ENCODE peak calls at places on chromosomes 12 and 14, in seven cellular contexts. X, E, W, C, P, Q and V are unnamed samples.

GRCh38 chr14:61406198-61406597 is 84.8 kb downstream of the PRKCH start:
- DNase-seq in X (no peak), P (no peak), W (no peak), Q (no peak), C (no peak), E (no peak), V (no peak)

GRCh38 chr14:22497671-22498093 is 91.3 kb downstream of the DAD1 start:
- DNase-seq in P (no peak), C (no peak), Q (no peak), W (peak; percentile 58), E (no peak), X (no peak), V (no peak)

GRCh38 chr12:53990311-53991076 is 5.5 kb downstream of the HOXC10 start:
- DNase-seq in C (no peak), W (no peak), E (no peak), X (no peak), P (no peak), Q (no peak), V (no peak)

GRCh38 chr12:68530965-68531364 is 79.7 kb upstream of the RAP1B start:
- DNase-seq in E (no peak), Q (no peak), X (peak; percentile 77), C (peak; percentile 89), W (no peak), P (no peak), V (no peak)

GRCh38 chr12:105107497-105108371 is at the start of gene WASHC4:
- DNase-seq in Q (peak; percentile 95), C (peak; percentile 94), P (peak; percentile 79), X (peak; percentile 91), E (peak; percentile 89), W (peak; percentile 77), V (peak; percentile 93)

GRCh38 chr14:87233806-87234384 is 759.1 kb downstream of the GALC start:
- DNase-seq in C (no peak), X (no peak), E (no peak), P (no peak), Q (no peak), W (peak; percentile 69), V (no peak)

GRCh38 chr14:99815696-99816095 is 22.5 kb downstream of the EML1 start:
- DNase-seq in C (no peak), W (no peak), P (no peak), X (no peak), E (no peak), Q (no peak), V (no peak)

GRCh38 chr12:49929581-49929980 is 21.0 kb upstream of the AQP2 start:
- DNase-seq in W (no peak), C (no peak), X (no peak), P (no peak), Q (no peak), E (no peak), V (no peak)

GRCh38 chr12:100576311-100577036 is 3.0 kb downstream of the GAS2L3 start:
- DNase-seq in X (peak; percentile 93), P (no peak), E (no peak), W (peak; percentile 89), C (peak; percentile 88), Q (no peak), V (peak; percentile 96)

GRCh38 chr14:52363969-52364368 is 49.9 kb downstream of the PTGER2 start:
- DNase-seq in X (no peak), W (no peak), P (no peak), E (no peak), C (no peak), Q (no peak), V (no peak)

GRCh38 chr12:49340095-49340870 is 3.3 kb upstream of the C1QL4 start:
- DNase-seq in W (no peak), Q (no peak), E (no peak), P (no peak), X (no peak), C (no peak), V (no peak)

GRCh38 chr12:107973950-107974349 is 155.1 kb upstream of the WSCD2 start:
- DNase-seq in Q (no peak), P (no peak), W (no peak), E (no peak), C (no peak), X (no peak), V (no peak)

GRCh38 chr12:121060149-121061001 is 21.3 kb upstream of the OASL start:
- DNase-seq in X (peak; percentile 66), Q (no peak), W (peak; percentile 35), E (peak; percentile 45), P (no peak), C (peak; percentile 78), V (peak; percentile 84)

GRCh38 chr14:22520235-22520634 is 68.8 kb downstream of the DAD1 start:
- DNase-seq in W (peak; percentile 81), Q (no peak), X (peak; percentile 87), C (peak; percentile 70), P (no peak), E (no peak), V (peak; percentile 26)

GRCh38 chr14:65356327-65356836 is 56.1 kb upstream of the FUT8 start:
- DNase-seq in X (peak; percentile 61), Q (no peak), C (peak; percentile 51), P (no peak), E (no peak), W (peak; percentile 99), V (peak; percentile 99)

GRCh38 chr12:93025145-93026103 is 96.3 kb upstream of the EEA1 start:
- DNase-seq in C (peak; percentile 79), Q (no peak), X (peak; percentile 82), E (no peak), P (no peak), W (peak; percentile 74), V (peak; percentile 59)

GRCh38 chr14:54564799-54565235 is 2.1 kb upstream of the SAMD4A start:
- DNase-seq in C (peak; percentile 72), W (peak; percentile 66), Q (no peak), P (no peak), X (peak; percentile 87), E (no peak), V (peak; percentile 80)

GRCh38 chr12:45421736-45422135 is 205.8 kb downstream of the ANO6 start:
- DNase-seq in W (no peak), X (no peak), E (no peak), C (no peak), P (no peak), Q (no peak), V (no peak)

GRCh38 chr14:60710506-60710905 is 13.6 kb downstream of the SIX4 start:
- DNase-seq in W (no peak), E (no peak), Q (no peak), C (no peak), X (no peak), P (no peak), V (no peak)

GRCh38 chr14:31530136-31530535 is 31.1 kb upstream of the NUBPL start:
- DNase-seq in Q (no peak), W (no peak), X (peak; percentile 38), E (no peak), C (no peak), P (no peak), V (peak; percentile 34)

GRCh38 chr12:124046206-124046740 is 73.3 kb downstream of the ZNF664 start:
- DNase-seq in X (no peak), W (peak; percentile 85), C (no peak), P (no peak), E (no peak), Q (no peak), V (no peak)

GRCh38 chr12:10392394-10392930 is 2.6 kb upstream of the KLRK1 start:
- DNase-seq in E (no peak), Q (no peak), P (no peak), W (peak; percentile 94), X (peak; percentile 99), C (no peak), V (peak; percentile 84)

GRCh38 chr12:89657090-89657489 is 51.5 kb downstream of the ATP2B1 start:
- DNase-seq in X (no peak), W (no peak), Q (no peak), P (no peak), C (no peak), E (no peak), V (no peak)

GRCh38 chr12:89384050-89384749 is 31.9 kb upstream of the DUSP6 start:
- DNase-seq in Q (peak; percentile 57), C (peak; percentile 55), X (peak; percentile 94), E (no peak), P (no peak), W (peak; percentile 81), V (peak; percentile 70)

GRCh38 chr12:76259660-76260389 is 88.4 kb downstream of the BBS10 start:
- DNase-seq in W (peak; percentile 96), X (peak; percentile 95), P (no peak), Q (no peak), C (peak; percentile 93), E (no peak), V (peak; percentile 92)

GRCh38 chr14:92603309-92604257 is 90.0 kb downstream of the RIN3 start:
- DNase-seq in W (peak; percentile 29), C (no peak), X (peak; percentile 88), E (peak; percentile 46), Q (peak; percentile 37), P (no peak), V (no peak)

GRCh38 chr12:58995964-58996363 is 75.7 kb upstream of the LRIG3 start:
- DNase-seq in W (no peak), P (no peak), E (no peak), X (no peak), Q (no peak), C (no peak), V (no peak)

GRCh38 chr12:115404761-115405470 is 720.9 kb upstream of the TBX3 start:
- DNase-seq in P (no peak), Q (no peak), C (peak; percentile 80), E (no peak), W (peak; percentile 73), X (peak; percentile 87), V (peak; percentile 88)

GRCh38 chr14:104664107-104664506 is 25.3 kb upstream of the INF2 start:
- DNase-seq in P (no peak), Q (no peak), E (no peak), W (no peak), C (no peak), X (no peak), V (no peak)

GRCh38 chr14:99245541-99246511 is 26.2 kb downstream of the BCL11B start:
- DNase-seq in Q (no peak), P (no peak), E (no peak), C (no peak), X (no peak), W (no peak), V (no peak)